ENCODE peak calls at places on chromosomes 2 and 18, in ten cellular contexts. N, U, B, C, K, I, W, P, F and X are unnamed samples.

GRCh38 chr2:223041527-223042109 is 10.4 kb upstream of the KCNE4 start:
- DNase-seq in N (peak), U (peak), B (peak), C (peak), K (peak), I (no peak), W (peak), P (peak), F (peak), X (no peak)

GRCh38 chr2:203913947-203914346 is 22.6 kb upstream of the ICOS start:
- DNase-seq in N (no peak), U (no peak), B (no peak), C (peak), K (no peak), I (no peak), W (no peak), P (no peak), F (no peak), X (no peak)

GRCh38 chr2:28413896-28414290 is 21.2 kb downstream of the FOSL2 start:
- DNase-seq in N (no peak), U (no peak), B (no peak), C (no peak), K (no peak), I (peak), W (no peak), P (no peak), F (no peak), X (no peak)

GRCh38 chr2:197113221-197113831 is 186.8 kb upstream of the PGAP1 start:
- DNase-seq in N (no peak), U (no peak), B (no peak), C (peak), K (no peak), I (no peak), W (peak), P (no peak), F (no peak), X (no peak)

GRCh38 chr2:28906376-28906775 is 11.9 kb downstream of the WDR43 start:
- DNase-seq in N (no peak), U (no peak), B (no peak), C (no peak), K (no peak), I (no peak), W (peak), P (no peak), F (no peak), X (no peak)

GRCh38 chr2:159946326-159946992 is 116.0 kb downstream of the PLA2R1 start:
- DNase-seq in N (no peak), U (no peak), B (no peak), C (peak), K (no peak), I (no peak), W (peak), P (no peak), F (no peak), X (no peak)

GRCh38 chr2:176130153-176130916 is 830 bp downstream of the HOXD8 start:
- DNase-seq in N (peak), U (no peak), B (peak), C (peak), K (peak), I (peak), W (no peak), P (peak), F (no peak), X (no peak)

GRCh38 chr2:195414479-195414878 is 242.5 kb upstream of the SLC39A10 start:
- DNase-seq in N (no peak), U (no peak), B (no peak), C (no peak), K (no peak), I (no peak), W (no peak), P (no peak), F (no peak), X (no peak)

GRCh38 chr2:142504754-142505153 is 372.7 kb upstream of the KYNU start:
- DNase-seq in N (no peak), U (no peak), B (no peak), C (no peak), K (no peak), I (no peak), W (no peak), P (no peak), F (no peak), X (no peak)

GRCh38 chr2:63555931-63556330 is 32.3 kb downstream of the WDPCP start:
- DNase-seq in N (no peak), U (no peak), B (no peak), C (no peak), K (no peak), I (no peak), W (no peak), P (no peak), F (no peak), X (no peak)

GRCh38 chr18:36688020-36688965 is 140.5 kb downstream of the TPGS2 start:
- DNase-seq in N (no peak), U (peak), B (peak), C (peak), K (peak), I (no peak), W (peak), P (peak), F (peak), X (peak)

GRCh38 chr2:205012961-205013360 is 467.7 kb downstream of the PARD3B start:
- DNase-seq in N (no peak), U (no peak), B (no peak), C (no peak), K (no peak), I (no peak), W (no peak), P (no peak), F (no peak), X (no peak)

GRCh38 chr2:222813177-222813843 is 47.5 kb upstream of the ACSL3 start:
- DNase-seq in N (no peak), U (no peak), B (no peak), C (no peak), K (peak), I (no peak), W (no peak), P (no peak), F (no peak), X (peak)

GRCh38 chr18:44552706-44553105 is 128.0 kb upstream of the SETBP1 start:
- DNase-seq in N (no peak), U (no peak), B (no peak), C (no peak), K (no peak), I (no peak), W (no peak), P (no peak), F (no peak), X (no peak)

GRCh38 chr18:55779711-55780590 is 192.0 kb upstream of the TCF4 start:
- DNase-seq in N (peak), U (no peak), B (peak), C (no peak), K (no peak), I (peak), W (peak), P (peak), F (no peak), X (peak)

GRCh38 chr2:120622159-120622869 is 113.4 kb upstream of the GLI2 start:
- DNase-seq in N (peak), U (no peak), B (no peak), C (no peak), K (no peak), I (peak), W (no peak), P (no peak), F (no peak), X (no peak)

GRCh38 chr2:11713815-11714214 is 32.6 kb upstream of the LPIN1 start:
- DNase-seq in N (no peak), U (no peak), B (no peak), C (no peak), K (no peak), I (no peak), W (no peak), P (no peak), F (no peak), X (no peak)

GRCh38 chr18:808086-808485 is 4.0 kb downstream of the YES1 start:
- DNase-seq in N (no peak), U (no peak), B (no peak), C (no peak), K (no peak), I (no peak), W (peak), P (no peak), F (no peak), X (no peak)

GRCh38 chr2:46298522-46299351 is 1.5 kb downstream of the EPAS1 start:
- DNase-seq in N (peak), U (peak), B (peak), C (peak), K (peak), I (peak), W (peak), P (peak), F (peak), X (peak)

GRCh38 chr2:18290386-18290785 is 270.1 kb downstream of the RDH14 start:
- DNase-seq in N (no peak), U (no peak), B (no peak), C (no peak), K (no peak), I (no peak), W (peak), P (no peak), F (no peak), X (no peak)

GRCh38 chr18:79507546-79508480 is 112.1 kb downstream of the NFATC1 start:
- DNase-seq in N (peak), U (peak), B (peak), C (no peak), K (no peak), I (peak), W (peak), P (peak), F (peak), X (no peak)
- TF ChIP-seq POLR2A in N (no peak), U (peak), B (no peak), C (no peak), K (no peak), I (no peak), W (no peak), P (no peak), F (no peak), X (no peak)

DNA sequence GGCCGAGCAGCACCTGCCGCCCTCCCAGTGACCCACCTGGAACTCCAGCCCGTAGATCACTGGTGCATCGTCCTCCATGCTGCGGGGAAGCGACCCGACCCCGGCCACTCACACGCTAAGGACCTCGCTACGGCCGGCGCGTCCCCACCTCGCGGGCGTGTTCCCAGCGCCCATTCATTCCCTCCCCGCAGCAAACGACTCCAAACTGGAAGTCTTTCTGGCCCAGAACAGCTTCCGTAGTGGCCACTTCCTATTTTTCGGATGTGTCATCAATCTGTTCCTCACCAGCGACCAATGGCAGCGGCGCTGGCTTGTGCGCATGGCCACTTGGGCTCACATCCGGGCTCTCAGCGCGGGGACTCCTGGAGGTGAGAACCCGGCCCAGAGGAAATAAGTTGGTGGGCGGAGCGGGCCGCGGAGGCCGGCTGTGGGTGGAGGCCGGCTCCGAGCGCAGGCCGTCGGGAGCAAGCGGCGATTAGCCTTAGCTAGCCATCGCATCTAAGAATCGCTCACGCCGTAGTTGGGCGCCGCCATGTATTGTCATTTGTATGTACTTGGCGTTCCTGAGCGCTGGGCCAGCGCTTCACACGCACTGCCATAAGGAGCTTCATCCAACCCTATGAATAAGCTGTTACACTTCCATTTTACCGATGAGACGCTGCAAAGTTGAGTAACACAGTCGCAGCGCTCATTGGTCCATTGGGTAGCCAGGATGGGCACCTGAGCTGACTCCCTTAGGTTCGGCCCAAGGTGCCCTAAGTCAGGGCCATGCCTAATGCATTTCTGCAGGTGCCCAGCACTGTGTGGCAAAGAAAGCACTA is at the start of gene EIPR1:
- DNase-seq in N (peak), U (peak), B (peak), C (peak), K (peak), I (peak), W (peak), P (peak), F (peak), X (peak)
- TF ChIP-seq POLR2A in N (peak), U (peak), B (no peak), C (peak), K (peak), I (peak), W (peak), P (peak), F (no peak), X (peak)

GRCh38 chr18:13178976-13179375 is 39.6 kb upstream of the LDLRAD4 start:
- DNase-seq in N (no peak), U (no peak), B (no peak), C (no peak), K (no peak), I (no peak), W (peak), P (no peak), F (no peak), X (no peak)

GRCh38 chr18:13180614-13181375 is 37.8 kb upstream of the LDLRAD4 start:
- DNase-seq in N (no peak), U (no peak), B (no peak), C (no peak), K (no peak), I (no peak), W (no peak), P (no peak), F (no peak), X (no peak)

GRCh38 chr18:13178197-13178596 is 40.4 kb upstream of the LDLRAD4 start:
- DNase-seq in N (no peak), U (no peak), B (no peak), C (no peak), K (no peak), I (no peak), W (no peak), P (no peak), F (no peak), X (no peak)

GRCh38 chr18:13181765-13182164 is 36.8 kb upstream of the LDLRAD4 start:
- DNase-seq in N (no peak), U (no peak), B (no peak), C (no peak), K (no peak), I (no peak), W (no peak), P (no peak), F (no peak), X (no peak)

DNA sequence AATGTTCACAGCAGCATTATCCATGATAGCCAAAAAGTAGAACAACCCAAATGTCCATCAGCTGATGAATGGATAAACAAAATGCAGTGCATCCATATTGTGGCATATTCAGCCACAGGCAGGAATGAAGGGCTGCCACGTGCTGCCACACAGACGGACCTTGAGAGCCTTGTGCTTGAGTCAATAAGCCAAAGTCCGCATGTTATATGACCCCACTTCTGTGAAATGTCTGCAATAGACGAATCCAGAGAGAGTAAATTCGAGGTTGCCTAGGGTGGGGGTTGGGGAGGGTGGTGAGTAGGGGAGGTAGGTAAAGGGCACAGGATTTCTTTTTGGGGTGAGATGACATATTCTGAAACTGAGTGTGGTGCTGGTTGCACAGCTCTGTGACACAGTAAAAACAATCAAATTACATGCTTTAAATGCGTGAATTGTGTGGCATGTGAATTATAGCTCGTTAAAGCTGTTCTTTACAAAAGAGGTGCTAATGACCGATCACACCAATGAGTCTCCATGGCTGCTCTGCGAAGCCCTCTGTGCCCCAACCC is 38.9 kb upstream of the LDLRAD4 start:
- DNase-seq in N (no peak), U (no peak), B (no peak), C (no peak), K (no peak), I (no peak), W (no peak), P (peak), F (no peak), X (no peak)
- TF ChIP-seq POLR2A in N (no peak), U (no peak), B (no peak), C (no peak), K (no peak), I (no peak), W (no peak), P (no peak), F (no peak), X (no peak)

GRCh38 chr2:88018969-88019368 is 2.6 kb upstream of the RNU2-63P start:
- DNase-seq in N (no peak), U (no peak), B (no peak), C (no peak), K (no peak), I (no peak), W (no peak), P (no peak), F (no peak), X (no peak)

GRCh38 chr2:88019985-88020384 is 3.6 kb upstream of the RNU2-63P start:
- DNase-seq in N (no peak), U (no peak), B (no peak), C (no peak), K (no peak), I (no peak), W (no peak), P (no peak), F (no peak), X (no peak)

GRCh38 chr2:88011011-88011410 is 5.3 kb downstream of the RNU2-63P start:
- DNase-seq in N (no peak), U (no peak), B (no peak), C (no peak), K (no peak), I (no peak), W (no peak), P (no peak), F (no peak), X (no peak)

GRCh38 chr2:88016948-88017779 is 817 bp upstream of the RNU2-63P start:
- DNase-seq in N (peak), U (peak), B (peak), C (peak), K (peak), I (peak), W (no peak), P (peak), F (peak), X (peak)

GRCh38 chr2:88016086-88016947 is at the start of gene RNU2-63P:
- DNase-seq in N (peak), U (peak), B (peak), C (peak), K (peak), I (peak), W (peak), P (peak), F (peak), X (peak)
- TF ChIP-seq POLR2A in N (no peak), U (peak), B (no peak), C (peak), K (peak), I (peak), W (peak), P (peak), F (peak), X (peak)

GRCh38 chr2:127293758-127294562 is at the start of gene ERCC3:
- DNase-seq in N (peak), U (peak), B (peak), C (peak), K (peak), I (peak), W (peak), P (peak), F (peak), X (peak)
- TF ChIP-seq POLR2A in N (peak), U (peak), B (no peak), C (peak), K (peak), I (peak), W (peak), P (peak), F (no peak), X (peak)

GRCh38 chr2:230942920-230943896 is 18.2 kb upstream of the GPR55 start:
- DNase-seq in N (no peak), U (no peak), B (peak), C (no peak), K (no peak), I (no peak), W (no peak), P (peak), F (peak), X (peak)
- TF ChIP-seq POLR2A in N (no peak), U (no peak), B (no peak), C (no peak), K (no peak), I (no peak), W (no peak), P (no peak), F (no peak), X (peak)